ENCODE peak calls at places on chromosomes 6 and 20, in nine cellular contexts. Q is LNCaP clone FGC; D is A549; W is CD8-positive, alpha-beta T cell; I is psoas muscle; F is cardiac muscle cell; C is fibroblast of lung; O is mucosa of descending colon; P is H1. U is an unnamed sample.

GRCh38 chr6:6968731-6969552 is 138.8 kb upstream of the RREB1 start:
- DNase-seq in F (no peak), C (no peak), W (no peak), I (no peak), D (no peak), O (peak), P (no peak), Q (no peak), U (no peak)

GRCh38 chr20:64161595-64162238 is 2.5 kb upstream of the MYT1 start:
- DNase-seq in W (peak), O (peak), F (peak), D (peak), Q (peak), P (peak), C (peak), I (no peak), U (peak)

GRCh38 chr6:90989763-90990162 is 402.9 kb upstream of the MAP3K7 start:
- DNase-seq in P (no peak), C (no peak), F (no peak), O (no peak), Q (no peak), D (no peak), I (no peak), W (no peak), U (no peak)

GRCh38 chr6:112216699-112217551 is 37.4 kb downstream of the LAMA4 start:
- DNase-seq in C (peak), I (no peak), D (peak), W (no peak), P (no peak), Q (no peak), F (peak), O (no peak), U (peak)

GRCh38 chr6:42783177-42783875 is 1.5 kb downstream of the BICRAL start:
- DNase-seq in P (no peak), D (peak), W (peak), O (peak), Q (no peak), C (peak), F (peak), I (peak), U (no peak)

GRCh38 chr20:25297141-25297905 is 49.4 kb downstream of the PYGB start:
- DNase-seq in F (no peak), D (no peak), I (no peak), O (no peak), C (no peak), P (no peak), Q (no peak), W (no peak), U (no peak)

GRCh38 chr6:99345164-99345563 is 4.3 kb downstream of the FAXC start:
- DNase-seq in D (no peak), P (no peak), O (no peak), F (no peak), Q (no peak), C (no peak), W (no peak), I (no peak), U (no peak)

GRCh38 chr6:69349776-69350175 is 447.0 kb downstream of the LMBRD1 start:
- DNase-seq in F (no peak), P (no peak), O (no peak), D (no peak), Q (no peak), I (peak), C (no peak), W (no peak), U (no peak)

GRCh38 chr20:21262812-21263211 is 40.3 kb upstream of the XRN2 start:
- DNase-seq in F (no peak), I (no peak), O (no peak), D (no peak), P (no peak), W (no peak), Q (peak), C (no peak), U (no peak)

GRCh38 chr20:38252292-38253288 is 7.9 kb downstream of the KIAA1755 start:
- DNase-seq in C (peak), P (no peak), D (no peak), O (no peak), Q (no peak), W (no peak), F (peak), I (no peak), U (peak)

GRCh38 chr6:68958327-68958726 is 323.2 kb downstream of the ADGRB3 start:
- DNase-seq in F (peak), I (no peak), P (no peak), Q (no peak), C (peak), D (peak), W (no peak), O (no peak), U (no peak)

GRCh38 chr6:3088853-3089445 is 20.7 kb downstream of the RIPK1 start:
- DNase-seq in D (no peak), C (no peak), O (no peak), Q (no peak), F (no peak), I (no peak), P (no peak), W (no peak), U (no peak)

GRCh38 chr6:121998631-121999030 is 400.8 kb upstream of the HSF2 start:
- DNase-seq in I (no peak), W (no peak), C (no peak), F (no peak), D (no peak), O (no peak), P (no peak), Q (no peak), U (no peak)

GRCh38 chr20:48606841-48607543 is 220.8 kb downstream of the PREX1 start:
- DNase-seq in F (no peak), O (no peak), Q (no peak), I (peak), W (no peak), D (no peak), C (no peak), P (no peak), U (no peak)

GRCh38 chr20:21265457-21266190 is 37.5 kb upstream of the XRN2 start:
- DNase-seq in D (no peak), I (no peak), F (no peak), O (no peak), W (no peak), C (no peak), Q (no peak), P (no peak), U (no peak)

GRCh38 chr6:105500693-105501092 is 97.8 kb upstream of the PREP start:
- DNase-seq in O (no peak), C (no peak), W (no peak), D (no peak), I (no peak), P (no peak), Q (no peak), F (no peak), U (no peak)

GRCh38 chr6:116393430-116393829 is 22.7 kb downstream of the DSE start:
- DNase-seq in P (no peak), W (no peak), O (no peak), F (peak), C (no peak), Q (no peak), I (no peak), D (peak), U (no peak)

GRCh38 chr6:34231566-34232336 is 4.9 kb upstream of the HMGA1 start:
- DNase-seq in P (no peak), C (no peak), I (peak), Q (no peak), O (no peak), W (no peak), D (no peak), F (no peak), U (no peak)

GRCh38 chr6:170286246-170286933 is 4.5 kb downstream of the DLL1 start:
- DNase-seq in C (peak), Q (no peak), F (peak), W (no peak), I (peak), D (no peak), O (peak), P (no peak), U (no peak)

GRCh38 chr6:31621320-31621939 is 915 bp downstream of the PRRC2A start:
- DNase-seq in P (no peak), Q (no peak), C (no peak), D (no peak), F (no peak), O (no peak), I (no peak), W (no peak), U (no peak)

GRCh38 chr20:63260943-63261807 is 6.9 kb upstream of the NKAIN4 start:
- DNase-seq in D (no peak), W (no peak), O (no peak), F (no peak), I (no peak), C (no peak), P (no peak), Q (no peak), U (no peak)

GRCh38 chr6:160973311-160973710 is 18.3 kb upstream of the MAP3K4 start:
- DNase-seq in D (no peak), C (peak), O (no peak), I (peak), W (no peak), Q (no peak), F (peak), P (no peak), U (no peak)

GRCh38 chr6:475341-475740 is 83.8 kb downstream of the IRF4 start:
- DNase-seq in W (no peak), O (no peak), F (no peak), I (no peak), C (no peak), P (no peak), D (no peak), Q (no peak), U (no peak)

GRCh38 chr6:53929340-53930120 is 134.7 kb downstream of the LRRC1 start:
- DNase-seq in W (no peak), O (no peak), C (no peak), P (no peak), D (no peak), Q (no peak), I (no peak), F (no peak), U (no peak)

GRCh38 chr6:44906761-44907160 is 421.4 kb upstream of the RUNX2 start:
- DNase-seq in D (no peak), Q (no peak), P (no peak), F (no peak), O (no peak), C (peak), I (no peak), W (no peak), U (no peak)

GRCh38 chr6:72248621-72249020 is 362.3 kb downstream of the RIMS1 start:
- DNase-seq in F (peak), I (no peak), P (no peak), O (no peak), W (no peak), D (no peak), C (peak), Q (no peak), U (no peak)

GRCh38 chr6:10589983-10590382 is 68.8 kb downstream of the GCNT2 start:
- DNase-seq in F (no peak), Q (no peak), P (no peak), W (no peak), C (no peak), I (no peak), D (no peak), O (no peak), U (no peak)

GRCh38 chr20:52675414-52675813 is 296.7 kb upstream of the TSHZ2 start:
- DNase-seq in Q (no peak), C (no peak), D (no peak), I (no peak), W (no peak), P (no peak), O (no peak), F (no peak), U (no peak)

GRCh38 chr6:167799033-167799933 is 27.4 kb upstream of the AFDN start:
- DNase-seq in W (no peak), I (peak), C (no peak), Q (no peak), O (no peak), P (no peak), F (peak), D (no peak), U (no peak)

GRCh38 chr6:148175511-148176188 is 167.0 kb upstream of the SASH1 start:
- DNase-seq in C (peak), O (no peak), F (peak), P (no peak), I (no peak), D (no peak), Q (no peak), W (no peak), U (no peak)

GRCh38 chr6:44263357-44264100 is 1.8 kb downstream of the NFKBIE start:
- DNase-seq in I (peak), C (peak), O (peak), W (no peak), P (no peak), F (peak), D (peak), Q (no peak), U (no peak)

GRCh38 chr6:142014515-142014914 is 118.2 kb upstream of the GJE1 start:
- DNase-seq in W (no peak), C (peak), D (peak), I (no peak), O (no peak), F (peak), Q (no peak), P (no peak), U (peak)

GRCh38 chr6:33018904-33019303 is 9.5 kb upstream of the HLA-DOA start:
- DNase-seq in D (no peak), C (no peak), F (peak), O (peak), Q (no peak), P (no peak), W (peak), I (peak), U (no peak)

GRCh38 chr6:51541847-51542246 is 545.6 kb downstream of the PKHD1 start:
- DNase-seq in F (no peak), O (no peak), Q (peak), D (no peak), P (no peak), W (no peak), I (no peak), C (no peak), U (no peak)

GRCh38 chr6:144912474-144912873 is 627.3 kb downstream of the UTRN start:
- DNase-seq in W (no peak), F (peak), C (peak), D (no peak), I (no peak), Q (no peak), P (no peak), O (no peak), U (peak)

GRCh38 chr6:36662827-36663256 is 15.7 kb upstream of the CDKN1A start:
- DNase-seq in D (no peak), Q (no peak), I (no peak), F (no peak), W (no peak), P (no peak), C (no peak), O (no peak), U (no peak)

GRCh38 chr6:154705471-154706113 is 27.6 kb upstream of the SCAF8 start:
- DNase-seq in I (no peak), O (no peak), D (no peak), C (no peak), W (no peak), F (peak), Q (no peak), P (no peak), U (no peak)
- TF ChIP-seq CTCF in I (no peak), O (no peak), D (no peak), C (no peak), W (no peak), F (peak), Q (no peak), P (no peak), U (peak)

GRCh38 chr6:150899231-150899630 is 33.7 kb downstream of the MTHFD1L start:
- DNase-seq in Q (no peak), O (no peak), D (no peak), I (no peak), F (no peak), W (no peak), C (peak), P (no peak), U (no peak)

GRCh38 chr6:150895898-150896632 is 30.6 kb downstream of the MTHFD1L start:
- DNase-seq in D (no peak), F (no peak), P (no peak), W (no peak), I (no peak), O (no peak), C (no peak), Q (no peak), U (no peak)

GRCh38 chr6:150894935-150895686 is 29.6 kb downstream of the MTHFD1L start:
- DNase-seq in Q (no peak), W (no peak), F (peak), O (no peak), C (peak), D (peak), P (no peak), I (no peak), U (peak)

GRCh38 chr6:150898390-150899170 is 33.1 kb downstream of the MTHFD1L start:
- DNase-seq in D (peak), Q (no peak), F (no peak), C (peak), I (no peak), P (no peak), O (no peak), W (no peak), U (peak)

GRCh38 chr6:150897400-150897943 is 32.0 kb downstream of the MTHFD1L start:
- DNase-seq in D (no peak), C (peak), P (no peak), W (no peak), Q (no peak), F (no peak), I (no peak), O (no peak), U (peak)
- H3K4me3 ChIP-seq in D (no peak), C (no peak), P (no peak), W (no peak), Q (no peak), F (no peak), I (no peak), O (no peak), U (no peak)

DNA sequence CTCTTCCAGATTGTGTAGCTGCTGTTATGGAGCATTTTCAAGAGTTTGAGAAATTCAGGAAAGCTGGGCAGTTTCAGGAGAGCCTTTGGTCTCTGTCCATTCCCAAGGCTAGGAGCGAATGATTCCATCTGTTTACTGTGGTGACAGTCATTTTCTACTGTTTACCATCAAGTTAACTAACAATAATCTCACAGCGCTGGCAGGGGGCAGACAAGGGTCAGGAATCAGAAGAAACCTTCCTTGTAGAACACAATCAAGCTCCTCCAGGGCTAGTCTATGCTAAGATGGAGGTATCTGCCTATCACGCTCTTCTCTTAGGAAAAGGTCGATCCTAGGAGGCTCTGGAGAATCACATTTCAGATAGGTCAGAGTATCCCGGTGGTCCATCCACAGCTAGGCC is 293.9 kb downstream of the KIF16B start:
- DNase-seq in P (peak), Q (peak), I (no peak), D (peak), W (no peak), O (no peak), C (no peak), F (no peak), U (no peak)
- TF ChIP-seq CTCF in P (peak), Q (peak), I (no peak), D (no peak), W (no peak), O (no peak), C (no peak), F (no peak), U (no peak)

GRCh38 chr20:47358052-47358671 is 1.7 kb upstream of the ZMYND8 start:
- DNase-seq in W (no peak), Q (no peak), O (no peak), C (no peak), F (no peak), D (no peak), P (no peak), I (peak), U (no peak)

GRCh38 chr20:47360207-47360488 is 3.6 kb upstream of the ZMYND8 start:
- DNase-seq in O (peak), F (peak), C (peak), Q (peak), D (peak), W (no peak), I (no peak), P (no peak), U (no peak)

GRCh38 chr20:47359533-47360206 is 3.2 kb upstream of the ZMYND8 start:
- DNase-seq in O (peak), Q (no peak), I (no peak), F (no peak), C (no peak), W (no peak), P (no peak), D (no peak), U (no peak)

GRCh38 chr20:47357296-47358051 is 975 bp upstream of the ZMYND8 start:
- DNase-seq in O (peak), Q (peak), I (peak), D (peak), F (peak), P (no peak), W (peak), C (peak), U (no peak)

GRCh38 chr20:47358672-47359532 is 2.4 kb upstream of the ZMYND8 start:
- DNase-seq in D (peak), P (no peak), Q (peak), W (no peak), F (peak), C (peak), O (peak), I (peak), U (no peak)
- H3K4me3 ChIP-seq in D (peak), P (no peak), Q (no peak), W (no peak), F (no peak), C (peak), O (no peak), I (peak), U (no peak)

DNA sequence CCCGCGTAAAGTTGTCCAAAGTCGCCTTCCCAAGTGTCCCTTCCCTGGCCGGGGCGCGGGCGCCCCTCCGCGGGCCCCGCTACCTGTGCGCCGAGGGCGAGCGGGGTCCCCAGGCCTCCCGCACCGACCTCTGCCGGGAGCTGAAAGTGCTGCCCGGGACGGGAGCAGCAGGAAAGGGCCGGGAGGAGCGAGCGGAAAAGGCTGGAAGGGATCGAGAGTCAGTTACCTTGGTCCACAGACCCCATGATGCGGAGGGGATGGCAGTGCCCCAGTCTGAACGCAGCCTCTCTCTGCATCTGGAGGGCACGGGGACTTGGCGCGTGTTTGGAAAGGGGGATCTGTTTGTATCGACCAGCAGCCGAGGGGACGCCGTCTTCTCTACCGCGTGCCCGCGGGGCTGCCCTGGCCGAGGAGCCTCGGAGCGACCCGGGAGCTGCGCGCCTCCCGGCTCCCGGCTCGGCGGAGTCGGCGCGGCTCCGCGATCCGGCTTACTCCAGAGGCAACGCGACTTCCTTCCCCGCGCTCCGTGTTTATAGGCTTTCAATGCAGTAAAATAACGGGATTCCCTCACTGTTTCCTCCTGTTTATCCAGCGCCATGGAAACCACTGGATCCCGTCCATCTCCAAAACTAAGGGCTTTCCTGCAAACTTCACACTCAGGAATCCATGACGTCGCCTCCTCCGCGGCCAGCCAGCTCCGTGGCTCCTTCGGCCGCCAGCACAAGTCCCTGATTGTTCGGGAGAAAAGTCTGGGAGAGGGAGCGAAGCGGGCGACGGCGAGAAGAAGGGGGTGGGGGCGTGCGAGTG is 20.0 kb upstream of the NFATC2 start:
- DNase-seq in F (peak), C (peak), Q (peak), P (no peak), D (peak), O (peak), I (peak), W (no peak), U (peak)
- TF ChIP-seq CTCF in F (peak), C (no peak), Q (peak), P (peak), D (peak), O (no peak), I (no peak), W (peak), U (peak)

DNA sequence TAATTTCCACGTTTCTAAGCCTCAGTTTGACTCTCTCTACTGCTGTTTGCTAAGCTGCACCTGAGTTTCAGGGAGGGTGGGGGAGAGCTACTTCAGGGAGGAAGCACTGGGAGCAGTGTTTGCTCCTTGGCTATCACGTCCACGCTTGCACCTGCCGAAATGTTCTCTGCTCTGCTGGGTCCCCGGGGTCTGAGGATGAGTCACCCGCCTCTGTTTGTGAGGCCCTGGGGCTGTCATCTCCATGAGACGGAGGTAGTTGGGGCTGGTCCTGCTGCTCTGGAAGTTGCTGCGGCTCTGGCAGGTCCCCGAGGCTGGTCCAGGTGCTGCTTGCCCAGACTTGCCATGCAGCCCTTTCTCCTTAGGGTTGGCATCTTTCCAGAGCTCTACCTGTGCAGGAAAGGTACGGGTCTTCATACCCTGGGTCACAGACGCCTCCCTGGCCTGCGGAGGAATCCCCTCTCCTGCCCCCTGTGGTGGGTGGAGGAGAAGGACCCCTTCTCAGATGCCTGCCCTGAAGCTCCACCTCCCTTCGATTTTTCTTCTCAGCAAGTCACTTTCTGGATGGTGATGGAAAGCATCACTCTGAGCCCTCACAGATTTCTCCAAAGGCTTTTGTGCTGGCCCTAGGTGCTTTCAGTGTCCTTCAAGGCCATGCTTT is 220.1 kb downstream of the QKI start:
- DNase-seq in C (no peak), W (no peak), I (no peak), O (no peak), D (no peak), F (no peak), Q (no peak), P (no peak), U (no peak)
- H3K4me3 ChIP-seq in C (no peak), W (no peak), I (no peak), O (no peak), D (no peak), F (no peak), Q (no peak), P (no peak), U (no peak)